ENCODE peak calls at places on chromosomes 3 and 15, in seven cellular contexts. One of them, this sample, is unnamed.

GRCh38 chr3:197926418-197926817 is 23.6 kb upstream of the RPL35A start:
- DNase-seq in GM23338: peak; percentile 76
- DNase-seq in MM.1S: no peak
- DNase-seq in HCT116: no peak
- DNase-seq in GM23248: no peak
- DNase-seq in neural progenitor cell: peak; percentile 24
- DNase-seq in PC-3: no peak
- DNase-seq in this sample: no peak

GRCh38 chr15:67855842-67856241 is 16.0 kb upstream of the RNU6-1 start:
- DNase-seq in neural progenitor cell: no peak
- DNase-seq in GM23338: no peak
- DNase-seq in HCT116: no peak
- DNase-seq in MM.1S: no peak
- DNase-seq in GM23248: no peak
- DNase-seq in PC-3: no peak
- DNase-seq in this sample: no peak

GRCh38 chr3:192931825-192932224 is 14.2 kb upstream of the MB21D2 start:
- DNase-seq in neural progenitor cell: no peak
- DNase-seq in MM.1S: no peak
- DNase-seq in HCT116: no peak
- DNase-seq in PC-3: no peak
- DNase-seq in GM23248: no peak
- DNase-seq in GM23338: no peak
- DNase-seq in this sample: no peak

GRCh38 chr3:56702487-56703315 is 19.6 kb upstream of the TASOR start:
- DNase-seq in GM23338: peak; percentile 82
- DNase-seq in GM23248: peak; percentile 82
- DNase-seq in neural progenitor cell: peak; percentile 78
- DNase-seq in HCT116: peak; percentile 61
- DNase-seq in MM.1S: peak; percentile 68
- DNase-seq in PC-3: peak; percentile 84
- DNase-seq in this sample: peak; percentile 86

GRCh38 chr3:38834110-38834509 is 18.1 kb upstream of the SCN10A start:
- DNase-seq in neural progenitor cell: peak; percentile 58
- DNase-seq in MM.1S: peak; percentile 41
- DNase-seq in HCT116: peak; percentile 13
- DNase-seq in GM23248: peak; percentile 92
- DNase-seq in PC-3: peak; percentile 44
- DNase-seq in GM23338: peak; percentile 60
- DNase-seq in this sample: peak; percentile 73

GRCh38 chr3:108461641-108462040 is 48.8 kb downstream of the MYH15 start:
- DNase-seq in HCT116: no peak
- DNase-seq in PC-3: no peak
- DNase-seq in MM.1S: peak; percentile 41
- DNase-seq in neural progenitor cell: no peak
- DNase-seq in GM23338: no peak
- DNase-seq in GM23248: peak; percentile 46
- DNase-seq in this sample: no peak

GRCh38 chr3:49500408-49501257 is 30.6 kb downstream of the DAG1 start:
- DNase-seq in HCT116: peak; percentile 81
- DNase-seq in MM.1S: no peak
- DNase-seq in GM23338: no peak
- DNase-seq in GM23248: peak; percentile 99
- DNase-seq in neural progenitor cell: no peak
- DNase-seq in PC-3: peak; percentile 95
- DNase-seq in this sample: peak; percentile 87

GRCh38 chr3:45988804-45989203 is 6.8 kb downstream of the FYCO1 start:
- DNase-seq in HCT116: peak; percentile 4
- DNase-seq in GM23248: peak; percentile 96
- DNase-seq in GM23338: no peak
- DNase-seq in MM.1S: no peak
- DNase-seq in PC-3: peak; percentile 88
- DNase-seq in neural progenitor cell: no peak
- DNase-seq in this sample: peak; percentile 30

GRCh38 chr15:75063338-75063737 is 39.9 kb downstream of the PPCDC start:
- DNase-seq in PC-3: no peak
- DNase-seq in MM.1S: no peak
- DNase-seq in GM23248: peak; percentile 32
- DNase-seq in HCT116: no peak
- DNase-seq in GM23338: no peak
- DNase-seq in neural progenitor cell: no peak
- DNase-seq in this sample: no peak

GRCh38 chr3:9168230-9168629 is 81.2 kb downstream of the SRGAP3 start:
- DNase-seq in PC-3: no peak
- DNase-seq in GM23338: peak; percentile 52
- DNase-seq in MM.1S: peak; percentile 95
- DNase-seq in HCT116: no peak
- DNase-seq in neural progenitor cell: peak; percentile 60
- DNase-seq in GM23248: no peak
- DNase-seq in this sample: peak; percentile 41

GRCh38 chr3:23607184-23607847 is 198.4 kb upstream of the UBE2E1 start:
- DNase-seq in HCT116: no peak
- DNase-seq in GM23338: no peak
- DNase-seq in PC-3: no peak
- DNase-seq in MM.1S: no peak
- DNase-seq in GM23248: no peak
- DNase-seq in neural progenitor cell: no peak
- DNase-seq in this sample: no peak

GRCh38 chr3:139202226-139202958 is 141.4 kb upstream of the MRPS22 start:
- DNase-seq in MM.1S: peak; percentile 86
- DNase-seq in HCT116: peak; percentile 54
- DNase-seq in GM23248: no peak
- DNase-seq in GM23338: peak; percentile 85
- DNase-seq in PC-3: peak; percentile 66
- DNase-seq in neural progenitor cell: peak; percentile 74
- DNase-seq in this sample: peak; percentile 78

GRCh38 chr3:46851364-46852328 is 11.6 kb downstream of the MYL3 start:
- DNase-seq in PC-3: no peak
- DNase-seq in GM23338: no peak
- DNase-seq in HCT116: no peak
- DNase-seq in GM23248: no peak
- DNase-seq in neural progenitor cell: no peak
- DNase-seq in MM.1S: no peak
- DNase-seq in this sample: no peak

GRCh38 chr3:196238612-196239190 is 22.4 kb downstream of the SLC51A start:
- DNase-seq in neural progenitor cell: no peak
- DNase-seq in GM23338: no peak
- DNase-seq in GM23248: no peak
- DNase-seq in MM.1S: no peak
- DNase-seq in PC-3: no peak
- DNase-seq in HCT116: no peak
- DNase-seq in this sample: no peak

GRCh38 chr15:74200871-74201419 is 1.6 kb downstream of the STRA6 start:
- DNase-seq in GM23248: peak; percentile 36
- DNase-seq in MM.1S: no peak
- DNase-seq in HCT116: no peak
- DNase-seq in neural progenitor cell: peak; percentile 13
- DNase-seq in PC-3: peak; percentile 37
- DNase-seq in GM23338: no peak
- DNase-seq in this sample: no peak

GRCh38 chr3:17580901-17581300 is 161.5 kb downstream of the TBC1D5 start:
- DNase-seq in GM23338: no peak
- DNase-seq in PC-3: no peak
- DNase-seq in HCT116: no peak
- DNase-seq in MM.1S: no peak
- DNase-seq in GM23248: no peak
- DNase-seq in neural progenitor cell: no peak
- DNase-seq in this sample: no peak

GRCh38 chr3:17577795-17578520 is 164.5 kb downstream of the TBC1D5 start:
- DNase-seq in GM23248: peak; percentile 56
- DNase-seq in neural progenitor cell: no peak
- DNase-seq in MM.1S: no peak
- DNase-seq in PC-3: no peak
- DNase-seq in HCT116: no peak
- DNase-seq in GM23338: no peak
- DNase-seq in this sample: no peak

GRCh38 chr3:17581421-17582080 is 160.9 kb downstream of the TBC1D5 start:
- DNase-seq in PC-3: peak; percentile 52
- DNase-seq in neural progenitor cell: no peak
- DNase-seq in GM23248: peak; percentile 67
- DNase-seq in GM23338: no peak
- DNase-seq in HCT116: no peak
- DNase-seq in MM.1S: no peak
- DNase-seq in this sample: no peak

GRCh38 chr3:17583530-17583929 is 158.9 kb downstream of the TBC1D5 start:
- DNase-seq in MM.1S: no peak
- DNase-seq in HCT116: no peak
- DNase-seq in GM23248: no peak
- DNase-seq in neural progenitor cell: no peak
- DNase-seq in GM23338: no peak
- DNase-seq in PC-3: no peak
- DNase-seq in this sample: no peak

GRCh38 chr3:17579289-17580031 is 163.0 kb downstream of the TBC1D5 start:
- DNase-seq in neural progenitor cell: no peak
- DNase-seq in PC-3: no peak
- DNase-seq in MM.1S: peak; percentile 57
- DNase-seq in HCT116: no peak
- DNase-seq in GM23248: no peak
- DNase-seq in GM23338: no peak
- DNase-seq in this sample: no peak
- TF ChIP-seq EZH2 in neural progenitor cell: no peak
- TF ChIP-seq EZH2 in PC-3: no peak
- TF ChIP-seq EZH2 in MM.1S: no peak
- TF ChIP-seq EZH2 in HCT116: no peak
- TF ChIP-seq EZH2 in GM23248: no peak
- TF ChIP-seq EZH2 in GM23338: no peak
- TF ChIP-seq EZH2 in this sample: no peak

DNA sequence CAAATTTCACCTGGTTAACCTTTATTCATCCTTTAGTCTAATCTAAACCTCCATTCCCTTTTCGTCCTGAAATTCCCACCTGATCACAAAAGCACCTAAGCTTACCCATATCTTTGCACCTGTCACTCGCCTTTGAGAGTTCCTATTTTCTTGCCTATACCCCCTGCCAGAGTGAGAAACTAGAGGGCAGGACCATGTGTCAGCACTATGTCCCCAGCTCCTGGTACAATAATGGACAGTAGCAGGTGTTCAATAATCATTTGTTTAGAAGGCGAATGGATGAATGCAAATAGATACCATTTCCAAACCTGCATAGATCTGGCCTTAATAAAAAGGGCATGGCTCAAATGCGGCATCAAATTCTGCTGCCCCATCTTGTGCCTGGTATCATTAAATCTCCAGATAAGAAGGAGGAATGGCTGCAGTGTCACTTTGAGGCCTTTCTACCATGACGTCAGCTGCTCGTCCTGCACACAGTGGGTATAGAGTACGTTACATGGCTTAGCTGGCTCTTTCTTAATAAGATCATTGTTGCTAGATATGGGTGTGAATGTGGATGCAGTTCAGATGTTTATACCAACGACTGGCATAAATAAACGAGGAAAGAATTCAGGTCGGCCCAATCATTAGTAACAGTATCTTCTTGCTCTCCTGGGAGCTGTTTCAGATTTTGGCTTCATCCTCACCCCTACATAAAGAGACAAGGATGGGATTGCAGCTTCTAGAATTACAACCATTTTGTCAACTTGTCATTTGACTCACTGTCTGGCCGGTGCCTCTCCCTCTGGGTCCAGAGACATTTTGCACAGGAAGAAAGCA is 148.7 kb downstream of the RORA start:
- DNase-seq in GM23248: no peak
- DNase-seq in PC-3: no peak
- DNase-seq in neural progenitor cell: no peak
- DNase-seq in HCT116: no peak
- DNase-seq in GM23338: no peak
- DNase-seq in MM.1S: no peak
- DNase-seq in this sample: no peak
- TF ChIP-seq EZH2phosphoT487 in GM23248: no peak
- TF ChIP-seq EZH2phosphoT487 in PC-3: no peak
- TF ChIP-seq EZH2phosphoT487 in neural progenitor cell: no peak
- TF ChIP-seq EZH2phosphoT487 in HCT116: no peak
- TF ChIP-seq EZH2phosphoT487 in GM23338: no peak
- TF ChIP-seq EZH2phosphoT487 in MM.1S: no peak
- TF ChIP-seq EZH2phosphoT487 in this sample: no peak

DNA sequence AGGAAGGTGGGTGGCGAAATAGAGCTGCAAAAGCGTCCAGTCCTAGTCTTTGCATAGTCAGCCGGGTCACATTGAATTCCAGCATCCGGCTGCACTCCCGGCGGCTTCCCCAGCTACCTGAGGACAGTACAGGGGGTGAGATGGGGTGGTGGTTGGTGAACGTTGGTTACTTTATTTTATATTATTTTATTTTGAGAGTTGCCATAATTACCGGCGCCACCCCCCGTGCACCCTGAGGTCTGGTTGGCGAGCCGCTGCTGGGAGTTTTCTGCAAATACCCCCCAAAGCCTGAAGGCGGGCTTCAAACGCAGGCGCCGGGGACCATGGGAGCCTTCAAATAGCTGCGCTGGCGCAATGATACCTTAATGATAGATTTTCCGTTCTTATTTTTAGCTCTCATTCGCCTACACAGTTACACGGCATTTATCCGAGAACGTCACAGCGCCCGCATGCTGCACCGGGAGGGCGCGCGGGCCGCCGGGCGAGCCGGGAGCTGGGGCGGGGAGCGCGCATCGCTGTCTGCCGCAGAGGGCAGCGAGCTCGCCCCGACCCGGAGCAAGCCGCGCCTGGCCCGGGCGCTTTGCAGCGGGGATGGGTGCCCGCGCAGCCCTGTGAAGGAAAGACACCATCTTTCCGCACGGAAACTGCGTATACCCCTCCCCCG is 756 bp upstream of the RASGRF1 start:
- DNase-seq in GM23338: peak; percentile 66
- DNase-seq in GM23248: peak; percentile 43
- DNase-seq in HCT116: no peak
- DNase-seq in neural progenitor cell: peak; percentile 75
- DNase-seq in PC-3: no peak
- DNase-seq in MM.1S: no peak
- DNase-seq in this sample: peak; percentile 22
- TF ChIP-seq EZH2 in GM23338: peak; percentile 93
- TF ChIP-seq EZH2 in GM23248: no peak
- TF ChIP-seq EZH2 in HCT116: no peak
- TF ChIP-seq EZH2 in neural progenitor cell: peak; percentile 83
- TF ChIP-seq EZH2 in PC-3: no peak
- TF ChIP-seq EZH2 in MM.1S: no peak
- TF ChIP-seq EZH2 in this sample: peak; percentile 43

GRCh38 chr15:91102546-91103330 is 2.7 kb downstream of the SV2B start:
- DNase-seq in GM23338: no peak
- DNase-seq in neural progenitor cell: no peak
- DNase-seq in PC-3: no peak
- DNase-seq in HCT116: no peak
- DNase-seq in MM.1S: no peak
- DNase-seq in GM23248: no peak
- DNase-seq in this sample: no peak

GRCh38 chr15:91104111-91104510 is 4.1 kb downstream of the SV2B start:
- DNase-seq in neural progenitor cell: no peak
- DNase-seq in HCT116: no peak
- DNase-seq in MM.1S: no peak
- DNase-seq in GM23248: no peak
- DNase-seq in PC-3: no peak
- DNase-seq in GM23338: no peak
- DNase-seq in this sample: no peak

GRCh38 chr15:91099616-91100560 is at the start of gene SV2B:
- DNase-seq in GM23338: peak; percentile 77
- DNase-seq in PC-3: peak; percentile 28
- DNase-seq in MM.1S: peak; percentile 66
- DNase-seq in neural progenitor cell: peak; percentile 83
- DNase-seq in HCT116: no peak
- DNase-seq in GM23248: peak; percentile 69
- DNase-seq in this sample: peak; percentile 47

GRCh38 chr15:91100561-91101355 is 701 bp downstream of the SV2B start:
- DNase-seq in GM23248: peak; percentile 41
- DNase-seq in HCT116: no peak
- DNase-seq in MM.1S: no peak
- DNase-seq in PC-3: no peak
- DNase-seq in GM23338: peak; percentile 18
- DNase-seq in neural progenitor cell: peak; percentile 23
- DNase-seq in this sample: no peak

GRCh38 chr15:91101356-91101920 is 1.4 kb downstream of the SV2B start:
- DNase-seq in neural progenitor cell: no peak
- DNase-seq in HCT116: no peak
- DNase-seq in GM23338: no peak
- DNase-seq in PC-3: no peak
- DNase-seq in MM.1S: no peak
- DNase-seq in GM23248: no peak
- DNase-seq in this sample: no peak
- TF ChIP-seq EZH2phosphoT487 in neural progenitor cell: no peak
- TF ChIP-seq EZH2phosphoT487 in HCT116: no peak
- TF ChIP-seq EZH2phosphoT487 in GM23338: no peak
- TF ChIP-seq EZH2phosphoT487 in PC-3: no peak
- TF ChIP-seq EZH2phosphoT487 in MM.1S: no peak
- TF ChIP-seq EZH2phosphoT487 in GM23248: no peak
- TF ChIP-seq EZH2phosphoT487 in this sample: no peak

This sample was measured in hepatocyte.